ENCODE peak calls at places on chromosome 19, in four cellular contexts. Q is keratinocyte, C is cardiac muscle cell, D is Peyer's patch. H is an unnamed sample. For H3K36me3, the result is how much of the 10 kb centered on the place peaks cover.

GRCh38 chr19:33905937-33906577 is 109.4 kb downstream of the KCTD15 start:
- DNase-seq in Q (peak), C (peak), D (peak), H (no peak)

GRCh38 chr19:50358483-50359431 is 6.7 kb downstream of the NAPSA start:
- DNase-seq in Q (no peak), C (no peak), D (peak), H (no peak)

GRCh38 chr19:6238256-6238642 is 41.5 kb downstream of the MLLT1 start:
- DNase-seq in Q (no peak), C (no peak), D (no peak), H (no peak)

GRCh38 chr19:6590458-6591319 is at the start of gene CD70:
- DNase-seq in Q (no peak), C (peak), D (no peak), H (no peak)

GRCh38 chr19:1840541-1841115 is 7.7 kb downstream of the REXO1 start:
- DNase-seq in Q (no peak), C (no peak), D (no peak), H (no peak)

GRCh38 chr19:1590641-1591397 is 1.8 kb downstream of the MBD3 start:
- DNase-seq in Q (no peak), C (peak), D (peak), H (no peak)

GRCh38 chr19:41753159-41753558 is 2.2 kb upstream of the CEACAM6 start:
- DNase-seq in Q (no peak), C (no peak), D (peak), H (no peak)

GRCh38 chr19:19106061-19106551 is 32.2 kb downstream of the TMEM161A start:
- DNase-seq in Q (no peak), C (peak), D (no peak), H (no peak)

DNA sequence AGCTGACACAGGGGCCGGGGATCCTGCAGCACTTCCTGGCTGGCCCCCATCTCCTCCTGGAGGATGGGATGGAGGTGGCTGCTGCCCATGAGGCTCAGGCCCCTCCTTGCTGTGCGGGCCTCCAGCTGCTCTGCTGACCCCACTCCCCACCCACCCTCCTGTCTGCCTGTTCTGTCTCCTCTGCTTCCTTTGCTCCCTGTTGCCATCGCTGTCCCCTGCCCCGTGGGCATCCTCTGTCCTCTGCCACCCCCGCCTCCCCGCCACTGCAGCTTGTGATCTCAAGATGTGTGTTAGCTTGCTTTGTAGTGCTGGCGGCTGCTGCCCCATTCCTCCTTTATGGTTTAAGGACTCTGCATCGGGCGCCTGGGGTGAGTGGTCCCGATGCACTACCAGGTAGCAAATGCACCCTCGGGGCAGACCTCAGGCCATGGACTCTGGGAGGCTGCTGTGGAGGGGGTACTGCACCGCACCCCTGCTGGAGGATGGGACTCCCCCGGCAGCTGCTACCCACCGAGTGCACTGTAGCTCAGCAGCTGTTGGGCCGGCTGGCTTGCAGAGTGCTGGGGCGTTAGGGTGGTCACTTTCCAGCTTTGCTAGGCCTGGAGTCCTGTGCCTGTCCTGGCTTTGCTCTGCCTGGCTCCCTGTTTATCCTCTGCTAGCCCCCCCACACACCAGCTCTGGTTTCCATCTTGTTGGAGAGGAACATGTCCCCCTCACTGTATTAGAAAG is 15.8 kb upstream of the C19orf33 start:
- DNase-seq in Q (no peak), C (no peak), D (no peak), H (no peak)
- H3K36me3 ChIP-seq in Q (half or more), C (under half), D (half or more), H (under half)

GRCh38 chr19:28700176-28700575 is 512.8 kb downstream of the UQCRFS1 start:
- DNase-seq in Q (no peak), C (no peak), D (no peak), H (no peak)

GRCh38 chr19:28703400-28703956 is 509.5 kb downstream of the UQCRFS1 start:
- DNase-seq in Q (no peak), C (no peak), D (no peak), H (no peak)

GRCh38 chr19:28701491-28701890 is 511.5 kb downstream of the UQCRFS1 start:
- DNase-seq in Q (no peak), C (no peak), D (no peak), H (no peak)

GRCh38 chr19:28706693-28707092 is 506.3 kb downstream of the UQCRFS1 start:
- DNase-seq in Q (no peak), C (no peak), D (no peak), H (no peak)

DNA sequence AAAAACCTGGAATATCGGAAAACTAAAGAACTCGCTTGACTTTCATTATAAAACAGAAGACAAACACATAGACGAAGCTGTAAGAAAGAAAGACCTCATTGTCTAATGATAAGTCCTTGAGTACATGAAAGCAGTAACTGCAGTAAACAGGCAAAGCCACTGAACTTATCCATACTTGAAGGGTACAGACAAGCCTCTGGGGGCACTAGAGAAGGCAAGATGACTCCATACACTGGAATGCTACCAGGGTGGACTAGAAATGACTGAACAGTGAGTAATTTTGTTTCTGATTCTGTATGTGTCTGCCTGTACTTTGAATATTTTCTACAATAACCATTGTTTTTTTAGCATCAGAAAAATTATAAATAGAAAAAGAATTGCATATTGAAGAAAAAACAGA is 507.9 kb downstream of the UQCRFS1 start:
- DNase-seq in Q (peak), C (peak), D (no peak), H (peak)
- TF ChIP-seq CTCF in Q (peak), C (peak), D (no peak), H (peak)

GRCh38 chr19:40565355-40565754 is 11.3 kb upstream of the SHKBP1 start:
- DNase-seq in Q (no peak), C (no peak), D (no peak), H (no peak)

GRCh38 chr19:40567750-40568494 is 8.8 kb upstream of the SHKBP1 start:
- DNase-seq in Q (no peak), C (no peak), D (no peak), H (no peak)

GRCh38 chr19:40570313-40571004 is 6.2 kb upstream of the SHKBP1 start:
- DNase-seq in Q (peak), C (peak), D (peak), H (peak)

GRCh38 chr19:40565910-40566495 is 10.7 kb upstream of the SHKBP1 start:
- DNase-seq in Q (no peak), C (no peak), D (no peak), H (no peak)

GRCh38 chr19:40567040-40567749 is 9.5 kb upstream of the SHKBP1 start:
- DNase-seq in Q (no peak), C (no peak), D (no peak), H (no peak)
- H3K4me3 ChIP-seq in Q (no peak), C (peak), D (no peak), H (peak)

GRCh38 chr19:47001584-47001983 is 18.1 kb upstream of the NPAS1 start:
- DNase-seq in Q (no peak), C (no peak), D (no peak), H (no peak)

GRCh38 chr19:47000373-47000772 is 19.3 kb upstream of the NPAS1 start:
- DNase-seq in Q (no peak), C (no peak), D (no peak), H (no peak)

GRCh38 chr19:46999878-47000277 is 19.8 kb upstream of the NPAS1 start:
- DNase-seq in Q (no peak), C (no peak), D (no peak), H (no peak)

GRCh38 chr19:46999377-46999776 is 20.3 kb upstream of the NPAS1 start:
- DNase-seq in Q (no peak), C (no peak), D (no peak), H (no peak)

GRCh38 chr19:46998445-46999142 is 21.0 kb upstream of the NPAS1 start:
- DNase-seq in Q (no peak), C (no peak), D (peak), H (no peak)
- H3K36me3 ChIP-seq in Q (under half), C (under half), D (half or more), H (under half)

DNA sequence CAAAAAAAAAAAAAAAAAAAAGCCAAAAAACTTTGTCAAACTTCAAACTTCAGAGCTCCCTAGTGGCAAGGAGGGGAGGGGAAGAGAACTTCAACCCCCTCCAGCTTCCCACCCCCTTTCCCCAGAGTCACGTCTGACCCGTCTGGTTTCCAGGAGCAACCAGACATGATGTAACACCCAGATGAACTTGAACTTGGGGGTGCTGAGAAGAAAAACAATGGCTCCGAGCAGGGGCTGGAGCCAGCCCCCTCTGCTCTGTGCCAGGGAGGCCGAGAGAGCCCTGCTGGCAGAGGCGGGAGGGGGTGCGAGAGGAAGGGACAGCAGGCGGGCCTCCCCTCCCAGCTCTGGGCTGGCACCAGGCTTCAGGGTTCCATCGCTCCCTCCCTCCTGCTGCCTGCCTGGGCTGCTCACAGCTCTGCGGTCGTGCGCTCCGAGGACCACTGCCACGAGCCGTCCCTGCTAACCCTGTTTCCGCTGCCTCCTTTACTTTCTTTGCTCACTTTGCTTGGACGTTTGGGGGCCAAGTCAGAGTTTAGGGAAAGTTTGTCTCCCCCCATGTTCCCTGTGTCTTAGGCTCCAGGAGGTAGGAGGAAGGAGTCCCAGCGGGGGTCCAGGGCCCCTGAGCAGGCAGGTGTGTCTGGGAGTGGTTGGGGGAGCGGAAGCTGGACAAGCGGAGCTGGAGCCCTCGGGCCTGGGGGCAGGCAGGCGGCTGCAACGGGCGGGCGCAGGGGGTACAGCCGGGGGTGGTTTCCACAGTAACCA is 11.1 kb downstream of the LYL1 start:
- DNase-seq in Q (no peak), C (no peak), D (no peak), H (peak)
- TF ChIP-seq CTCF in Q (no peak), C (peak), D (no peak), H (no peak)

GRCh38 chr19:55368106-55368505 is 2.2 kb downstream of the IL11 start:
- DNase-seq in Q (no peak), C (no peak), D (no peak), H (no peak)
- H3K4me3 ChIP-seq in Q (no peak), C (no peak), D (no peak), H (peak)

GRCh38 chr19:22914646-22915045 is 82.6 kb downstream of the ZNF723 start:
- DNase-seq in Q (no peak), C (no peak), D (no peak), H (no peak)

GRCh38 chr19:22918221-22918620 is 84.8 kb downstream of the ZNF728 start:
- DNase-seq in Q (no peak), C (no peak), D (no peak), H (no peak)

DNA sequence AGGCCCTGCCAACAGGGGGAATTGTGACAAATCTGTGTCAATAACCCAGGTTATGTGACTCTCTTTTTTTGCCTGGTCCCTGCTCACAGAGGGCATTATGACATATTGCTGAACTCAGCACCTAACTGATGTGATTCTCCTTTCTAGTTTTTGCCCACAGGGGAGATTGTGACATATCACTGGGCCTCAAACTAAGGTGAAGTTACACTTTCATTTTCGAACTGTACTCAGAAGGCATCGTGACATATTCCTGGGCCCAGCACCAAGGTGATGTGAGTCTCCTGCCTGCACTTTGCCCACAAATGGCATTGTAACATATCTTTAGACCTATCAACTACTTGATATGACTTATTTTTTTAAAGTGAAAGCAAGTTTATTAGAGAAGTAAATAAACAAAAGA is 83.0 kb downstream of the ZNF728 start:
- DNase-seq in Q (no peak), C (no peak), D (no peak), H (no peak)
- H3K36me3 ChIP-seq in Q (under half), C (under half), D (under half), H (under half)